ENCODE peak calls at places on chromosome 21, in four cellular contexts. One of them, this sample, is unnamed.

GRCh38 chr21:45993210-45994085 is 11.9 kb downstream of the COL6A1 start:
- DNase-seq in K562: no peak
- DNase-seq in GM12878: no peak
- DNase-seq in HL-60: no peak
- DNase-seq in this sample: no peak

GRCh38 chr21:36640260-36641244 is 58.4 kb upstream of the SIM2 start:
- DNase-seq in GM12878: no peak
- DNase-seq in K562: no peak
- DNase-seq in HL-60: no peak
- DNase-seq in this sample: no peak

GRCh38 chr21:31733521-31734149 is 1.7 kb upstream of the SCAF4 start:
- DNase-seq in K562: peak; percentile 76
- DNase-seq in HL-60: no peak
- DNase-seq in GM12878: no peak
- DNase-seq in this sample: no peak

GRCh38 chr21:36806103-36806502 is 107.2 kb downstream of the SIM2 start:
- DNase-seq in HL-60: no peak
- DNase-seq in GM12878: no peak
- DNase-seq in K562: peak; percentile 16
- DNase-seq in this sample: no peak

GRCh38 chr21:30434033-30434631 is 4.1 kb downstream of the KRTAP13-4 start:
- DNase-seq in GM12878: no peak
- DNase-seq in K562: peak; percentile 29
- DNase-seq in HL-60: peak; percentile 29
- DNase-seq in this sample: no peak

GRCh38 chr21:16193758-16194606 is 464.2 kb downstream of the USP25 start:
- DNase-seq in HL-60: peak; percentile 81
- DNase-seq in GM12878: no peak
- DNase-seq in K562: no peak
- DNase-seq in this sample: no peak

GRCh38 chr21:39669485-39669884 is 56.7 kb downstream of the B3GALT5 start:
- DNase-seq in K562: no peak
- DNase-seq in HL-60: no peak
- DNase-seq in GM12878: no peak
- DNase-seq in this sample: no peak

GRCh38 chr21:38802050-38803026 is 3.4 kb upstream of the ETS2 start:
- DNase-seq in HL-60: no peak
- DNase-seq in K562: peak; percentile 35
- DNase-seq in GM12878: no peak
- DNase-seq in this sample: no peak

GRCh38 chr21:14306143-14306907 is 76.6 kb downstream of the HSPA13 start:
- DNase-seq in GM12878: no peak
- DNase-seq in K562: peak; percentile 26
- DNase-seq in HL-60: no peak
- DNase-seq in this sample: no peak

GRCh38 chr21:46092026-46092764 is 5.7 kb upstream of the COL6A2 start:
- DNase-seq in GM12878: no peak
- DNase-seq in K562: no peak
- DNase-seq in HL-60: no peak
- DNase-seq in this sample: peak; percentile 5

GRCh38 chr21:14995695-14996490 is 68.9 kb downstream of the NRIP1 start:
- DNase-seq in HL-60: no peak
- DNase-seq in K562: no peak
- DNase-seq in GM12878: no peak
- DNase-seq in this sample: no peak

GRCh38 chr21:36487641-36488307 is 7.9 kb upstream of the CLDN14 start:
- DNase-seq in HL-60: peak; percentile 63
- DNase-seq in K562: no peak
- DNase-seq in GM12878: no peak
- DNase-seq in this sample: no peak

DNA sequence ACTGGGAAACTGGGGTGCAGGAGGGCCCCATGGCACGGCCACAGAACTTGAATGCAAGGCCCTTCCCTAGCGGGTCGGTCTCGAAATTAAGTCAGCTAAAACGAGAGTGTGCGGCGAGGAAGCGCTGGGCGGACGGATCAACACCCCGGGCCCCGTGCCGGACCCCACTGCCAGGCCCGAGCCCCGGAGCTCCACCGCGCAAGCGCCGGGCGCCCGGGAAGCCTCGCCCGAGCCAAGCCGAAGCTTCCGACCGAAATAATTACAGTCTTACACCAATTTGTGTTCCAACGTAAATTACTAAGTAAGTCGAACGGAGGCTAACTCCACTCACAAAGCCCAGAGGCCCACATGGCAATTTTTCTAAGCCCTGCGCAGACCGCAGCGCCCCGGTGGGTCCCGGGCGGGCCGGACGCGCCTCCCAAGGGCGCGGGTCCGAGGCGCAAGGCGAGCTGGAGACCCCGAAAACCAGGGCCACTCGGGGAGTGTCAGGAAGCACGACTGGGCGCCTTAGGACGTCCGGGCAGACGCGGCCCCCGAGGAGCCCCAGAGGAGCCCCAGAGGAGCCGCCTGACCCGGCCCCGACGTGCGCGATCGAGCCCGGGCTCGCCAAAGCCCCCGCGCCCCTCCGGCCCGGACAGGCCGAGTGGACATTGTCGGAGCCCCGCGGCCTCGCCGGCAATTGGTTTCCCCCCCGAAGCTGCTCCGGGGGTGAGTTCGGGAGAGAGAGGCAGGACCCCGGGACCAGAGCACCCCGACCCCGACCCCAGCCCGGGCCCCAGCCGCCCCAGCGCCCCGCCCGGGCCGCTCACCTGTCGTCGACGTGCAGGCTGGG is 585 bp downstream of the RIPK4 start:
- DNase-seq in GM12878: no peak
- DNase-seq in HL-60: no peak
- DNase-seq in K562: no peak
- DNase-seq in this sample: no peak
- TF ChIP-seq SPI1 in GM12878: no peak
- TF ChIP-seq SPI1 in HL-60: no peak
- TF ChIP-seq SPI1 in K562: no peak
- TF ChIP-seq SPI1 in this sample: no peak

GRCh38 chr21:44005071-44005470 is 7.0 kb upstream of the TRAPPC10 start:
- DNase-seq in GM12878: no peak
- DNase-seq in K562: no peak
- DNase-seq in HL-60: no peak
- DNase-seq in this sample: no peak

GRCh38 chr21:44005593-44005992 is 6.5 kb upstream of the TRAPPC10 start:
- DNase-seq in GM12878: no peak
- DNase-seq in HL-60: no peak
- DNase-seq in K562: no peak
- DNase-seq in this sample: no peak

GRCh38 chr21:44002511-44002910 is 9.6 kb upstream of the TRAPPC10 start:
- DNase-seq in HL-60: no peak
- DNase-seq in K562: no peak
- DNase-seq in GM12878: no peak
- DNase-seq in this sample: no peak

GRCh38 chr21:44006017-44006624 is 6.0 kb upstream of the TRAPPC10 start:
- DNase-seq in HL-60: no peak
- DNase-seq in K562: no peak
- DNase-seq in GM12878: no peak
- DNase-seq in this sample: no peak

GRCh38 chr21:44003307-44003966 is 8.7 kb upstream of the TRAPPC10 start:
- DNase-seq in K562: no peak
- DNase-seq in HL-60: no peak
- DNase-seq in GM12878: no peak
- DNase-seq in this sample: no peak
- TF ChIP-seq POLR2AphosphoS5 in K562: no peak
- TF ChIP-seq POLR2AphosphoS5 in HL-60: no peak
- TF ChIP-seq POLR2AphosphoS5 in GM12878: no peak
- TF ChIP-seq POLR2AphosphoS5 in this sample: no peak

GRCh38 chr21:33202464-33203363 is 27.0 kb upstream of the IFNAR2 start:
- DNase-seq in HL-60: no peak
- DNase-seq in GM12878: no peak
- DNase-seq in K562: no peak
- DNase-seq in this sample: no peak

GRCh38 chr21:33206771-33207290 is 22.9 kb upstream of the IFNAR2 start:
- DNase-seq in GM12878: no peak
- DNase-seq in K562: no peak
- DNase-seq in HL-60: peak; percentile 68
- DNase-seq in this sample: no peak

GRCh38 chr21:33207471-33208149 is 22.1 kb upstream of the IFNAR2 start:
- DNase-seq in K562: no peak
- DNase-seq in HL-60: no peak
- DNase-seq in GM12878: no peak
- DNase-seq in this sample: no peak

GRCh38 chr21:33203371-33203724 is 26.4 kb upstream of the IFNAR2 start:
- DNase-seq in HL-60: no peak
- DNase-seq in K562: no peak
- DNase-seq in GM12878: no peak
- DNase-seq in this sample: no peak

DNA sequence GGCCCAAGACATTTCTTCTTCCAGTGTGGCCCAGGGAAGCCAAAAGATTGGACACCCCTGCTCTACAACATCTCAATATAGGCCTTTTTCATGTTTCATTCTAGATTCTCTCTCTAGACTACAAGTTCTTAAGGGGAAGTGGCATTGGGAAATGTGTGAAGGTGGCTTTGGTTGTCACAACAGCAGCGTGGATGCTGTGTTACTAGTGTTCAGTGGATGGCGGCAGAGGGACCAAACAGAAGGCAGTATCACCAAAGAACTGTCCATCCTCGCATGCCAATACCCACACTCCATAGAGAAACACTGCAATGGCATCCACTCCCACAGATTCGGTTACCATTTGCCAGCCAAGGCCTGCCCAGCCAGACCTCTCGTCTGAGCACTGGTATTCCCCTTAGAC is 24.3 kb upstream of the IFNAR2 start:
- DNase-seq in K562: no peak
- DNase-seq in GM12878: no peak
- DNase-seq in HL-60: peak; percentile 87
- DNase-seq in this sample: no peak
- TF ChIP-seq SPI1 in K562: no peak
- TF ChIP-seq SPI1 in GM12878: peak; percentile 60
- TF ChIP-seq SPI1 in HL-60: peak; percentile 70
- TF ChIP-seq SPI1 in this sample: peak; percentile 53

GRCh38 chr21:34794686-34795085 is 125.9 kb downstream of the CLIC6 start:
- DNase-seq in K562: no peak
- DNase-seq in GM12878: no peak
- DNase-seq in HL-60: no peak
- DNase-seq in this sample: no peak

GRCh38 chr21:34796518-34797201 is 127.9 kb downstream of the CLIC6 start:
- DNase-seq in K562: no peak
- DNase-seq in GM12878: no peak
- DNase-seq in HL-60: no peak
- DNase-seq in this sample: no peak

GRCh38 chr21:34793471-34793870 is 124.7 kb downstream of the CLIC6 start:
- DNase-seq in K562: no peak
- DNase-seq in HL-60: no peak
- DNase-seq in GM12878: no peak
- DNase-seq in this sample: no peak

GRCh38 chr21:34797202-34797527 is 128.4 kb downstream of the CLIC6 start:
- DNase-seq in GM12878: no peak
- DNase-seq in HL-60: no peak
- DNase-seq in K562: no peak
- DNase-seq in this sample: no peak

GRCh38 chr21:34795152-34796141 is 126.7 kb downstream of the CLIC6 start:
- DNase-seq in HL-60: no peak
- DNase-seq in GM12878: no peak
- DNase-seq in K562: no peak
- DNase-seq in this sample: no peak
- TF ChIP-seq POLR2AphosphoS5 in HL-60: no peak
- TF ChIP-seq POLR2AphosphoS5 in GM12878: no peak
- TF ChIP-seq POLR2AphosphoS5 in K562: no peak
- TF ChIP-seq POLR2AphosphoS5 in this sample: no peak

GRCh38 chr21:34126269-34126668 is 52.9 kb downstream of the MRPS6 start:
- DNase-seq in K562: no peak
- DNase-seq in HL-60: no peak
- DNase-seq in GM12878: no peak
- DNase-seq in this sample: no peak
- TF ChIP-seq SPI1 in K562: no peak
- TF ChIP-seq SPI1 in HL-60: no peak
- TF ChIP-seq SPI1 in GM12878: no peak
- TF ChIP-seq SPI1 in this sample: no peak

DNA sequence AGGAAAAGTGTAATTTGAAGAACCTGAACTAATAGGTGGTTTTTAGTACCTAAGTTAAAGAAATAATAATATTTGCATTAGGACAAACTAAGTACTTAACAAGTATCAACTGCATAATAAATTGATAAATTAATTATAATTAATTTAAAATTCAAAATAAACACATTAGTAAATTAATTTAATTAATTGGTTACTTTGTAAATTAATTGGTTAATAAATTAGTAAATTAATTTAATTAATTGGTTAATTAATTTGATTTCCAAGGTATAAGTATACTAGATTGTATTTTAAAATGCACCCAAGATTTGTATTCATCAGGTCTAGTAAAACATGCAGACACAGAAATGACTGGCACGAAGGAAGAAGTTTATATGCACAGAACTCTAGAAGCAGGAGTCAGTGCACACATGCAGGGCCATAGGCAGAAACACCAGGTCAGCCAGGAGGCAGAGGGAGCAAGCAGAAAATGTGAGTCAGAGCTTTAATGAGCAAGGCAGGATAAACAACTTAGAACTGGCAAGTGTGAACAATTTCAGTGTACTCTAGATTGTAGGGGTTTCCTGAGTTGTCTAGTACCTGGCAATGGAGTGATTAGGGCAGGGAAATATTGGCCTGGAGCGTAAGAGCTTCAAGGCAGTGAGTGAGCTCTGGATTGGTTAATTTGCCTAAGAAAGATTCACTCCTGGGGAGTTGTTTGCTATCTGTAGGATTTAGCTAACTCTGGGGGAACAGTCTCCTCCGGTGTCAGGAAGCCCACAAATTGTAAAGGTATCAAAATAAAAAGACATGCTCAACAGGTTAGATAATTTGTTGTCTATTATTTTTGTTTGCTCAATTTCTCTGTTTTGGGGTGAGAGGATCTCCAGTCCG is 665.7 kb downstream of the MRPL39 start:
- DNase-seq in HL-60: no peak
- DNase-seq in K562: no peak
- DNase-seq in GM12878: no peak
- DNase-seq in this sample: no peak
- TF ChIP-seq POLR2AphosphoS5 in HL-60: no peak
- TF ChIP-seq POLR2AphosphoS5 in K562: no peak
- TF ChIP-seq POLR2AphosphoS5 in GM12878: no peak
- TF ChIP-seq POLR2AphosphoS5 in this sample: no peak